ENCODE peak calls at places on chromosome 13, in seven cellular contexts. E is Calu3, F is lower leg skin, W is substantia nigra, O is sigmoid colon, H is hepatocyte, P is lung microvascular endothelial cell. J is an unnamed sample.

GRCh38 chr13:29704648-29705047 is 109.2 kb upstream of the SLC7A1 start:
- DNase-seq in H (no peak), E (no peak), P (no peak), W (no peak), F (no peak), O (no peak), J (no peak)

GRCh38 chr13:79837741-79838450 is 356.9 kb downstream of the NDFIP2 start:
- DNase-seq in H (peak), F (no peak), W (no peak), P (peak), O (no peak), E (no peak), J (no peak)

GRCh38 chr13:113302940-113303339 is 5.9 kb downstream of the LAMP1 start:
- DNase-seq in O (no peak), W (no peak), H (no peak), P (no peak), E (no peak), F (no peak), J (no peak)

GRCh38 chr13:50512602-50513527 is 330.6 kb downstream of the DLEU7 start:
- DNase-seq in F (peak), E (peak), H (peak), P (peak), W (peak), O (peak), J (peak)

GRCh38 chr13:92473736-92474465 is 752.7 kb upstream of the GPC6 start:
- DNase-seq in H (peak), F (no peak), E (no peak), W (no peak), O (no peak), P (no peak), J (no peak)

GRCh38 chr13:109166807-109167206 is 537.4 kb downstream of the MYO16 start:
- DNase-seq in P (no peak), E (no peak), O (no peak), W (no peak), H (no peak), F (peak), J (no peak)

GRCh38 chr13:39858794-39859193 is 203.3 kb downstream of the COG6 start:
- DNase-seq in O (no peak), P (no peak), H (no peak), W (no peak), F (no peak), E (no peak), J (no peak)

GRCh38 chr13:34155931-34156607 is 338.1 kb downstream of the RFC3 start:
- DNase-seq in E (no peak), P (peak), W (no peak), F (no peak), H (peak), O (no peak), J (no peak)

GRCh38 chr13:108437496-108437895 is 168.0 kb downstream of the TNFSF13B start:
- DNase-seq in W (no peak), E (no peak), P (no peak), O (no peak), H (no peak), F (no peak), J (no peak)

GRCh38 chr13:49086711-49087110 is 111.0 kb downstream of the FNDC3A start:
- DNase-seq in P (peak), O (no peak), E (no peak), W (no peak), F (no peak), H (no peak), J (no peak)

GRCh38 chr13:30898721-30899188 is 7.3 kb upstream of the MEDAG start:
- DNase-seq in F (peak), H (peak), E (no peak), W (no peak), O (no peak), P (peak), J (peak)

GRCh38 chr13:112247471-112248405 is 128.4 kb upstream of the SPACA7 start:
- DNase-seq in O (no peak), F (peak), W (no peak), H (no peak), E (no peak), P (no peak), J (no peak)